ENCODE peak calls at places on chromosomes 3 and 15, in four cellular contexts. P is cardiac fibroblast, G is WTC11, R is WERI-Rb-1. C is an unnamed sample.

GRCh38 chr15:73078722-73079121 is 26.5 kb downstream of the NEO1 start:
- DNase-seq in P (peak), G (no peak), R (no peak), C (no peak)

GRCh38 chr15:77993374-77993911 is 84.1 kb downstream of the TBC1D2B start:
- DNase-seq in P (no peak), G (no peak), R (no peak), C (no peak)

GRCh38 chr3:45778761-45779201 is 17.6 kb downstream of the SLC6A20 start:
- DNase-seq in P (no peak), G (no peak), R (no peak), C (no peak)

GRCh38 chr3:127739347-127740135 is 66.8 kb downstream of the ABTB1 start:
- DNase-seq in P (peak), G (no peak), R (no peak), C (no peak)

GRCh38 chr3:46222435-46223161 is 14.5 kb upstream of the CCR1 start:
- DNase-seq in P (no peak), G (no peak), R (no peak), C (no peak)

GRCh38 chr3:79351693-79352092 is 416.1 kb downstream of the ROBO1 start:
- DNase-seq in P (no peak), G (no peak), R (no peak), C (no peak)

GRCh38 chr3:158140396-158140795 is 30.5 kb downstream of the RSRC1 start:
- DNase-seq in P (peak), G (no peak), R (no peak), C (no peak)

GRCh38 chr3:195859061-195859845 is 47.5 kb upstream of the MUC4 start:
- DNase-seq in P (peak), G (peak), R (peak), C (peak)

GRCh38 chr3:25663324-25664065 is 1.2 kb downstream of the TOP2B start:
- DNase-seq in P (peak), G (no peak), R (peak), C (peak)

GRCh38 chr3:168618827-168619226 is 523.1 kb upstream of the GOLIM4 start:
- DNase-seq in P (no peak), G (no peak), R (no peak), C (no peak)

GRCh38 chr3:168624195-168624594 is 528.5 kb upstream of the GOLIM4 start:
- DNase-seq in P (no peak), G (no peak), R (no peak), C (no peak)

GRCh38 chr3:168622795-168623194 is 527.1 kb upstream of the GOLIM4 start:
- DNase-seq in P (no peak), G (no peak), R (no peak), C (no peak)

GRCh38 chr3:168616901-168617300 is 521.2 kb upstream of the GOLIM4 start:
- DNase-seq in P (no peak), G (no peak), R (no peak), C (no peak)

DNA sequence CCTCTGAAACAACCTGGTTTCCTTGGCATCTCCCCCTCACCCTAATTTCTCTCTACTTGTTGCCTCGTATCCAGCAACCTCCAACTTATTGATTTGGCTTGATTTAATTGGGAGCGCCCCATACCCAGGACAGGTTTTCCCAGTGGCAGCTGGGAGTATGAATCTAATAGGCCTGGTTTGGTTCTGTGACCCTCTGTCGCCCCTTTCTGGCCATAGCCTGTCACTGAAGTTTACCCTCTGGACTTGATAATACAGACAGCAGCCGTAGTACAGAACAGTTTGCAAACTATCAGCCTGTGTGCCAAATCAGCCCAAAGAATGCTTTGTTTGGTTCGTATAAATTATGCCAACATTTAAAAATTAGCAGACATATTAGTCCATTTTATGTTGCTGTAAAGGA is 525.1 kb upstream of the GOLIM4 start:
- DNase-seq in P (peak), G (peak), R (peak), C (peak)
- TF ChIP-seq CTCF in P (peak), G (peak), R (peak), C (peak)

DNA sequence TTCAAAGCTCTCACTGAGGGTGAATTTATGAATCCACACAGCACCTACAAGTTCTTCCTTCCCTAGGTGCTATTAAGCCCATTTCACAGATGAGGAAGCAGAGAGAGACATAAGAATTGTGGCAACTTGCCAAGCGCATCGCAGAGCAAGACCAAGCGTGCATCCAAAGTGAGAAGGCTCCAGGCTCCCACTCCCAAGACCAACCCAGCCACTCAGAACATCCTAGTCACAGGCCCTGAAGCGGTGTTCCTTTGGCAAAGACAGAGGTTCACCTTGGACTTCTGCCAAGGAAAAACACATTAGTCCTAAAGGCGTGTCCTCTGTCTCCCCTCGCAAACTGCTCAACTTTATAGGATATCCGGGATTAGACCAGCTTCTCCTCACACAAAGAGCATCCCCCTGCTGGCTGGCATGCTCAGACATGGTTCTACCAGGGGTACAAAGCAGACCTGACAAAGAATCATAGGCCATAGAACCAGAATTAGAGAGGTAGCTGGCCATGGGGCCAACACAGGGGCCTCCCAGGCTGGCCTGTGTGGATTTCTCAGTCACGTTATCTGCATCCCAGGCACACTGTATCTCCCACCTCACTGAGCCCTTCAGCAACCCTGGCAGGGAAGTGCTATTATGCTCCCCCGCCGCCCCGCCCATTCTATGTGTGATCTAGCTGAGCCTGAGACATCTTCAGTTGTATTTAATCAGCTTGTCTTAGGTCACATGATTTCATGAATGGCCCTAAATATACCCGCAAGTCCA is 160.2 kb downstream of the FOXP1 start:
- DNase-seq in P (peak), G (no peak), R (peak), C (no peak)
- TF ChIP-seq CTCF in P (no peak), G (no peak), R (no peak), C (no peak)

GRCh38 chr15:57943766-57944165 is 121.7 kb downstream of the ALDH1A2 start:
- DNase-seq in P (no peak), G (no peak), R (no peak), C (no peak)
- TF ChIP-seq CTCF in P (no peak), G (no peak), R (no peak), C (no peak)

GRCh38 chr3:106144051-106144450 is 275.2 kb upstream of the CBLB start:
- DNase-seq in P (no peak), G (no peak), R (no peak), C (no peak)
- TF ChIP-seq CTCF in P (no peak), G (no peak), R (no peak), C (no peak)

DNA sequence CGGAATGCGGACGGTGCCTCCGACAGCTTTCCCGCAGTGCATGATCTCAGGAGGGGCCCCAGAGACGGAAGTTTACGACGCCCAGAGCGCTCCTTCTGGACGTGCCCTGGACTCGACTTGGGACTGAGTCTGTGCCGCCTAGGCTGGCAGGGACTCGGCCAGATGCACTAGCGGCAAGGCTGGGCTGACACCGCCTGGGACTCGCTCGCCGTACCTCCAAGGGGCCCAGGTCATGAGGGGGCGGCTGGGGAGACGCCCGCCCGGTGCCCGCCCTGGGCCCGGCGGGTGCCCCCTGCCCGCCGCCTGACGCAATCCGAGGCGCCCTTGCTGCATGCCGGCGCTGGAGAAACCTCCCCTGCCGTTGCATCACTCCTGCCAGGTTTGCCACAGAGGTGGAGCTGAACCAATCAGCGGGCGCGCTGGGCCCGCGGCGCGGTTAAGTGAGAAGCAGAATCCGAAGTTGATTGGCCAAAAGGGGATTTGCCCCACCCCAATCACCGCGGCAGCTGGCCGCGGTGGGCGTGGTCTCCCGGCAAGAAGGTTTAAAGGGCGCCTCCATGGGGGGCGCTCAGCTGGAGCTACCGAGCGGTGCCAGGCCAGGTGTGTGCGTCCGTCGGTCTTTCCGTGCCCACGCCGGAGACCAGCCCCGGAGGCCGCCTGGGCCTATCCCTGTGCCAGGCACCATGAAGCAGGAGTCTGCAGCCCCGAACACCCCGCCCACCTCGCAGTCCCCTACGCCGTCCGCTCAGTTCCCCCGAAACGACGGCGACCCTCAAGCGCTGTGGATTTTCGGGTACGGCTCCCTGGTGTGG is at the start of gene CHAC1:
- DNase-seq in P (peak), G (peak), R (peak), C (peak)
- TF ChIP-seq CTCF in P (no peak), G (no peak), R (no peak), C (no peak)

DNA sequence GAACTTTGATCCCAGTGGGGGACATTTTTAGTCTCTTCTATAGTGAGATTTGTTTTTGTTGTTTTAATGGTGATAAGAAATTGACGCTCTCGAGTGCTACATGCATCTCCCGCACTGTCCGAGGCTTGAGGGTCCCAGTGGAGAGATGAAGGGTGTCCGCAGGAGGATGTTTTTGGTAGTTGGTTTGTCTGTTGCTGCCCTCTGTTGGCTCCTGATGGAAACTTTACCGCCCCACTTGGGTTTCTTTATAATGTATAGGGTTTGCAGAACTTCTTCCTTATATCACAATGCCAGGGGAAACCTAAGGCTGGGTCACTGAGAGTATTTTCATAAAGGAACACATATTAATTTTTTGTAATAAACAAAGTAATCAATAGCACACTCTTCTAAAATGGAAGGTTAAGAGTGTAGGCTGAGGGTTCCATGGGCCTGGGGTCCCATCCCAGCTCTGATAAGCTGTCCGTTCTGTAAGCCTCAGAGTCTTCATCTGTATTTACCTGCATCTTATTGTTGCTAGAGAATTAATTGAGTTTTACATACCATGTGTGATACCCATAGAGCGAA is 185.3 kb upstream of the FEZF2 start:
- DNase-seq in P (peak), G (peak), R (peak), C (peak)
- TF ChIP-seq CTCF in P (peak), G (peak), R (peak), C (peak)